ENCODE peak calls at places on chromosomes 7 and 10, in eight cellular contexts. One of them, this sample, is unnamed.

GRCh38 chr10:100786591-100786990 is 41.2 kb downstream of the PAX2 start:
- DNase-seq in NCI-H446 treated with DMSO at 0.1 percent for 48 hours: no peak
- DNase-seq in central memory CD4-positive, alpha-beta T cell: no peak
- DNase-seq in hypothalamus: no peak
- DNase-seq in BJ: no peak
- DNase-seq in T-helper 9 cell: no peak
- DNase-seq in GM13976: no peak
- DNase-seq in IMR-90: no peak
- DNase-seq in this sample: no peak

GRCh38 chr7:128201690-128202085 is 39.4 kb upstream of the LEP start:
- DNase-seq in NCI-H446 treated with DMSO at 0.1 percent for 48 hours: no peak
- DNase-seq in central memory CD4-positive, alpha-beta T cell: no peak
- DNase-seq in hypothalamus: no peak
- DNase-seq in BJ: no peak
- DNase-seq in T-helper 9 cell: no peak
- DNase-seq in GM13976: no peak
- DNase-seq in IMR-90: no peak
- DNase-seq in this sample: no peak

GRCh38 chr7:43303740-43304241 is 191.3 kb downstream of the HECW1 start:
- DNase-seq in NCI-H446 treated with DMSO at 0.1 percent for 48 hours: no peak
- DNase-seq in central memory CD4-positive, alpha-beta T cell: no peak
- DNase-seq in hypothalamus: no peak
- DNase-seq in BJ: no peak
- DNase-seq in T-helper 9 cell: no peak
- DNase-seq in GM13976: no peak
- DNase-seq in IMR-90: peak
- DNase-seq in this sample: no peak

GRCh38 chr7:151814400-151814914 is 62.5 kb downstream of the PRKAG2 start:
- DNase-seq in NCI-H446 treated with DMSO at 0.1 percent for 48 hours: no peak
- DNase-seq in central memory CD4-positive, alpha-beta T cell: no peak
- DNase-seq in hypothalamus: no peak
- DNase-seq in BJ: no peak
- DNase-seq in T-helper 9 cell: no peak
- DNase-seq in GM13976: no peak
- DNase-seq in IMR-90: peak
- DNase-seq in this sample: no peak

GRCh38 chr10:119301397-119301796 is 94.0 kb downstream of the GRK5 start:
- DNase-seq in NCI-H446 treated with DMSO at 0.1 percent for 48 hours: no peak
- DNase-seq in central memory CD4-positive, alpha-beta T cell: peak
- DNase-seq in hypothalamus: no peak
- DNase-seq in BJ: no peak
- DNase-seq in T-helper 9 cell: peak
- DNase-seq in GM13976: no peak
- DNase-seq in IMR-90: peak
- DNase-seq in this sample: peak

GRCh38 chr7:14761506-14762296 is 140.8 kb downstream of the DGKB start:
- DNase-seq in NCI-H446 treated with DMSO at 0.1 percent for 48 hours: peak
- DNase-seq in central memory CD4-positive, alpha-beta T cell: no peak
- DNase-seq in hypothalamus: no peak
- DNase-seq in BJ: peak
- DNase-seq in T-helper 9 cell: no peak
- DNase-seq in GM13976: no peak
- DNase-seq in IMR-90: peak
- DNase-seq in this sample: no peak

GRCh38 chr7:109456116-109456515 is 886.4 kb downstream of the DNAJB9 start:
- DNase-seq in NCI-H446 treated with DMSO at 0.1 percent for 48 hours: no peak
- DNase-seq in central memory CD4-positive, alpha-beta T cell: no peak
- DNase-seq in hypothalamus: no peak
- DNase-seq in BJ: no peak
- DNase-seq in T-helper 9 cell: no peak
- DNase-seq in GM13976: no peak
- DNase-seq in IMR-90: no peak
- DNase-seq in this sample: no peak

GRCh38 chr7:65307651-65308299 is 65.9 kb upstream of the ZNF92 start:
- DNase-seq in NCI-H446 treated with DMSO at 0.1 percent for 48 hours: peak
- DNase-seq in central memory CD4-positive, alpha-beta T cell: peak
- DNase-seq in hypothalamus: peak
- DNase-seq in BJ: no peak
- DNase-seq in T-helper 9 cell: peak
- DNase-seq in GM13976: peak
- DNase-seq in IMR-90: peak
- DNase-seq in this sample: peak

GRCh38 chr7:140010194-140010895 is 52.4 kb downstream of the PARP12 start:
- DNase-seq in NCI-H446 treated with DMSO at 0.1 percent for 48 hours: no peak
- DNase-seq in central memory CD4-positive, alpha-beta T cell: no peak
- DNase-seq in hypothalamus: no peak
- DNase-seq in BJ: no peak
- DNase-seq in T-helper 9 cell: no peak
- DNase-seq in GM13976: no peak
- DNase-seq in IMR-90: no peak
- DNase-seq in this sample: no peak

GRCh38 chr10:59287587-59287986 is 74.8 kb downstream of the FAM13C start:
- DNase-seq in NCI-H446 treated with DMSO at 0.1 percent for 48 hours: no peak
- DNase-seq in central memory CD4-positive, alpha-beta T cell: no peak
- DNase-seq in hypothalamus: no peak
- DNase-seq in BJ: no peak
- DNase-seq in T-helper 9 cell: no peak
- DNase-seq in GM13976: no peak
- DNase-seq in IMR-90: no peak
- DNase-seq in this sample: no peak

GRCh38 chr10:117552156-117552620 is 9.6 kb downstream of the EMX2 start:
- DNase-seq in NCI-H446 treated with DMSO at 0.1 percent for 48 hours: no peak
- DNase-seq in central memory CD4-positive, alpha-beta T cell: no peak
- DNase-seq in hypothalamus: no peak
- DNase-seq in BJ: no peak
- DNase-seq in T-helper 9 cell: no peak
- DNase-seq in GM13976: peak
- DNase-seq in IMR-90: no peak
- DNase-seq in this sample: no peak

GRCh38 chr7:151238190-151238810 is 6.0 kb downstream of the CHPF2 start:
- DNase-seq in NCI-H446 treated with DMSO at 0.1 percent for 48 hours: no peak
- DNase-seq in central memory CD4-positive, alpha-beta T cell: no peak
- DNase-seq in hypothalamus: no peak
- DNase-seq in BJ: no peak
- DNase-seq in T-helper 9 cell: no peak
- DNase-seq in GM13976: no peak
- DNase-seq in IMR-90: no peak
- DNase-seq in this sample: no peak

GRCh38 chr10:62036186-62037081 is 134.9 kb downstream of the ARID5B start:
- DNase-seq in NCI-H446 treated with DMSO at 0.1 percent for 48 hours: peak
- DNase-seq in central memory CD4-positive, alpha-beta T cell: no peak
- DNase-seq in hypothalamus: no peak
- DNase-seq in BJ: no peak
- DNase-seq in T-helper 9 cell: no peak
- DNase-seq in GM13976: no peak
- DNase-seq in IMR-90: no peak
- DNase-seq in this sample: no peak

GRCh38 chr7:164882-165660 is 27.3 kb upstream of the FAM20C start:
- DNase-seq in NCI-H446 treated with DMSO at 0.1 percent for 48 hours: no peak
- DNase-seq in central memory CD4-positive, alpha-beta T cell: no peak
- DNase-seq in hypothalamus: no peak
- DNase-seq in BJ: no peak
- DNase-seq in T-helper 9 cell: no peak
- DNase-seq in GM13976: no peak
- DNase-seq in IMR-90: no peak
- DNase-seq in this sample: no peak

GRCh38 chr10:118333871-118334270 is 8.3 kb downstream of the FAM204A start:
- DNase-seq in NCI-H446 treated with DMSO at 0.1 percent for 48 hours: no peak
- DNase-seq in central memory CD4-positive, alpha-beta T cell: no peak
- DNase-seq in hypothalamus: no peak
- DNase-seq in BJ: no peak
- DNase-seq in T-helper 9 cell: no peak
- DNase-seq in GM13976: no peak
- DNase-seq in IMR-90: no peak
- DNase-seq in this sample: no peak

GRCh38 chr7:1912472-1913289 is 242.6 kb downstream of the ELFN1 start:
- DNase-seq in NCI-H446 treated with DMSO at 0.1 percent for 48 hours: no peak
- DNase-seq in central memory CD4-positive, alpha-beta T cell: no peak
- DNase-seq in hypothalamus: no peak
- DNase-seq in BJ: peak
- DNase-seq in T-helper 9 cell: no peak
- DNase-seq in GM13976: no peak
- DNase-seq in IMR-90: peak
- DNase-seq in this sample: no peak

GRCh38 chr7:2376351-2377154 is 21.9 kb downstream of the EIF3B start:
- DNase-seq in NCI-H446 treated with DMSO at 0.1 percent for 48 hours: no peak
- DNase-seq in central memory CD4-positive, alpha-beta T cell: no peak
- DNase-seq in hypothalamus: no peak
- DNase-seq in BJ: no peak
- DNase-seq in T-helper 9 cell: no peak
- DNase-seq in GM13976: no peak
- DNase-seq in IMR-90: no peak
- DNase-seq in this sample: no peak

GRCh38 chr7:36598056-36598675 is 126.1 kb downstream of the AOAH start:
- DNase-seq in NCI-H446 treated with DMSO at 0.1 percent for 48 hours: no peak
- DNase-seq in central memory CD4-positive, alpha-beta T cell: no peak
- DNase-seq in hypothalamus: no peak
- DNase-seq in BJ: no peak
- DNase-seq in T-helper 9 cell: no peak
- DNase-seq in GM13976: no peak
- DNase-seq in IMR-90: peak
- DNase-seq in this sample: no peak

GRCh38 chr10:87861034-87861433 is 2.3 kb downstream of the KLLN start:
- DNase-seq in NCI-H446 treated with DMSO at 0.1 percent for 48 hours: no peak
- DNase-seq in central memory CD4-positive, alpha-beta T cell: no peak
- DNase-seq in hypothalamus: no peak
- DNase-seq in BJ: no peak
- DNase-seq in T-helper 9 cell: no peak
- DNase-seq in GM13976: peak
- DNase-seq in IMR-90: no peak
- DNase-seq in this sample: no peak

GRCh38 chr10:119270893-119271361 is 63.6 kb downstream of the GRK5 start:
- DNase-seq in NCI-H446 treated with DMSO at 0.1 percent for 48 hours: no peak
- DNase-seq in central memory CD4-positive, alpha-beta T cell: peak
- DNase-seq in hypothalamus: no peak
- DNase-seq in BJ: no peak
- DNase-seq in T-helper 9 cell: peak
- DNase-seq in GM13976: peak
- DNase-seq in IMR-90: peak
- DNase-seq in this sample: peak

GRCh38 chr10:93495654-93496321 is 624 bp upstream of the CEP55 start:
- DNase-seq in NCI-H446 treated with DMSO at 0.1 percent for 48 hours: no peak
- DNase-seq in central memory CD4-positive, alpha-beta T cell: no peak
- DNase-seq in hypothalamus: no peak
- DNase-seq in BJ: no peak
- DNase-seq in T-helper 9 cell: no peak
- DNase-seq in GM13976: peak
- DNase-seq in IMR-90: no peak
- DNase-seq in this sample: no peak

GRCh38 chr7:104972510-104972909 is 41.5 kb upstream of the KMT2E start:
- DNase-seq in NCI-H446 treated with DMSO at 0.1 percent for 48 hours: no peak
- DNase-seq in central memory CD4-positive, alpha-beta T cell: no peak
- DNase-seq in hypothalamus: no peak
- DNase-seq in BJ: peak
- DNase-seq in T-helper 9 cell: no peak
- DNase-seq in GM13976: no peak
- DNase-seq in IMR-90: peak
- DNase-seq in this sample: no peak

GRCh38 chr10:116001266-116001857 is 271.6 kb downstream of the GFRA1 start:
- DNase-seq in NCI-H446 treated with DMSO at 0.1 percent for 48 hours: no peak
- DNase-seq in central memory CD4-positive, alpha-beta T cell: no peak
- DNase-seq in hypothalamus: no peak
- DNase-seq in BJ: no peak
- DNase-seq in T-helper 9 cell: no peak
- DNase-seq in GM13976: no peak
- DNase-seq in IMR-90: no peak
- DNase-seq in this sample: no peak

GRCh38 chr10:113055458-113055857 is 105.4 kb downstream of the TCF7L2 start:
- DNase-seq in NCI-H446 treated with DMSO at 0.1 percent for 48 hours: no peak
- DNase-seq in central memory CD4-positive, alpha-beta T cell: no peak
- DNase-seq in hypothalamus: no peak
- DNase-seq in BJ: no peak
- DNase-seq in T-helper 9 cell: no peak
- DNase-seq in GM13976: no peak
- DNase-seq in IMR-90: no peak
- DNase-seq in this sample: no peak

GRCh38 chr7:157359581-157359980 is 22.8 kb downstream of the DNAJB6 start:
- DNase-seq in NCI-H446 treated with DMSO at 0.1 percent for 48 hours: no peak
- DNase-seq in central memory CD4-positive, alpha-beta T cell: no peak
- DNase-seq in hypothalamus: no peak
- DNase-seq in BJ: no peak
- DNase-seq in T-helper 9 cell: no peak
- DNase-seq in GM13976: no peak
- DNase-seq in IMR-90: no peak
- DNase-seq in this sample: no peak

GRCh38 chr7:31110331-31111108 is 58.4 kb downstream of the ADCYAP1R1 start:
- DNase-seq in NCI-H446 treated with DMSO at 0.1 percent for 48 hours: no peak
- DNase-seq in central memory CD4-positive, alpha-beta T cell: no peak
- DNase-seq in hypothalamus: no peak
- DNase-seq in BJ: no peak
- DNase-seq in T-helper 9 cell: no peak
- DNase-seq in GM13976: no peak
- DNase-seq in IMR-90: no peak
- DNase-seq in this sample: no peak

This sample was measured in immature natural killer cell.